ENCODE peak calls at places on chromosomes 7 and 10, in seven cellular contexts. D is fibroblast of lung; Y is hepatocyte; O is CD8-positive, alpha-beta T cell; R is Peyer's patch; N is left ventricle myocardium inferior; T is CD8-positive, alpha-beta memory T cell. J is an unnamed sample. For H3K4me1, the result is how much of the 10 kb centered on the place peaks cover.

GRCh38 chr10:52906046-52906445 is 133.5 kb upstream of the MBL2 start:
- DNase-seq in D (no peak), Y (no peak), O (no peak), R (no peak), N (no peak), T (no peak), J (no peak)

GRCh38 chr10:126387041-126387908 is 1.0 kb downstream of the ADAM12 start:
- DNase-seq in D (peak), Y (peak), O (no peak), R (peak), N (peak), T (peak), J (no peak)

GRCh38 chr7:131692131-131692960 is 135.9 kb upstream of the PODXL start:
- DNase-seq in D (peak), Y (peak), O (no peak), R (peak), N (peak), T (no peak), J (no peak)

GRCh38 chr10:97633921-97634320 is 621 bp upstream of the MORN4 start:
- DNase-seq in D (no peak), Y (no peak), O (no peak), R (no peak), N (no peak), T (peak), J (no peak)

GRCh38 chr7:2388637-2388954 is 14.8 kb upstream of the CHST12 start:
- DNase-seq in D (no peak), Y (no peak), O (no peak), R (no peak), N (no peak), T (no peak), J (no peak)

GRCh38 chr7:18426564-18427226 is 68.9 kb upstream of the HDAC9 start:
- DNase-seq in D (peak), Y (no peak), O (no peak), R (no peak), N (no peak), T (no peak), J (no peak)

GRCh38 chr7:1708640-1709249 is 38.7 kb downstream of the ELFN1 start:
- DNase-seq in D (no peak), Y (no peak), O (no peak), R (peak), N (no peak), T (no peak), J (no peak)

GRCh38 chr10:12875100-12875499 is 126.4 kb downstream of the CCDC3 start:
- DNase-seq in D (peak), Y (peak), O (no peak), R (no peak), N (no peak), T (no peak), J (no peak)

GRCh38 chr10:62860946-62861345 is 44.8 kb upstream of the EGR2 start:
- DNase-seq in D (peak), Y (no peak), O (no peak), R (no peak), N (no peak), T (no peak), J (no peak)

GRCh38 chr7:25968205-25968993 is 183.6 kb upstream of the NFE2L3 start:
- DNase-seq in D (no peak), Y (no peak), O (no peak), R (peak), N (no peak), T (peak), J (no peak)

GRCh38 chr10:133125901-133126300 is 34.1 kb upstream of the KNDC1 start:
- DNase-seq in D (no peak), Y (no peak), O (no peak), R (no peak), N (peak), T (no peak), J (no peak)

GRCh38 chr10:122863796-122864592 is 15.4 kb downstream of the FAM24B start:
- DNase-seq in D (no peak), Y (no peak), O (no peak), R (no peak), N (no peak), T (no peak), J (no peak)

GRCh38 chr10:132630666-132631347 is 93.2 kb downstream of the INPP5A start:
- DNase-seq in D (no peak), Y (no peak), O (no peak), R (peak), N (peak), T (no peak), J (no peak)

GRCh38 chr10:96588060-96588554 is 1.3 kb upstream of the TM9SF3 start:
- DNase-seq in D (no peak), Y (no peak), O (no peak), R (no peak), N (no peak), T (no peak), J (no peak)

GRCh38 chr10:58721781-58722180 is 209.1 kb downstream of the BICC1 start:
- DNase-seq in D (peak), Y (no peak), O (no peak), R (no peak), N (no peak), T (no peak), J (no peak)

GRCh38 chr7:151088856-151089699 is 2.8 kb downstream of the AGAP3 start:
- DNase-seq in D (peak), Y (peak), O (no peak), R (peak), N (peak), T (no peak), J (no peak)

GRCh38 chr10:21732067-21732772 is 198.2 kb downstream of the MLLT10 start:
- DNase-seq in D (peak), Y (peak), O (peak), R (peak), N (peak), T (peak), J (no peak)

GRCh38 chr7:45927724-45928123 is 6.7 kb upstream of the IGFBP3 start:
- DNase-seq in D (no peak), Y (no peak), O (no peak), R (no peak), N (no peak), T (no peak), J (no peak)

GRCh38 chr7:8129323-8129659 is 132.7 kb downstream of the ICA1 start:
- DNase-seq in D (no peak), Y (no peak), O (no peak), R (no peak), N (no peak), T (peak), J (no peak)

GRCh38 chr7:45216181-45216580 is 58.6 kb downstream of the RAMP3 start:
- DNase-seq in D (no peak), Y (no peak), O (no peak), R (no peak), N (no peak), T (no peak), J (no peak)

GRCh38 chr10:87860156-87860795 is 3.1 kb downstream of the KLLN start:
- DNase-seq in D (peak), Y (peak), O (peak), R (peak), N (no peak), T (peak), J (no peak)

GRCh38 chr10:8591619-8592018 is 537.1 kb downstream of the GATA3 start:
- DNase-seq in D (no peak), Y (no peak), O (no peak), R (no peak), N (no peak), T (no peak), J (no peak)

GRCh38 chr7:29552392-29552791 is 11.2 kb upstream of the PRR15 start:
- DNase-seq in D (no peak), Y (no peak), O (no peak), R (no peak), N (no peak), T (no peak), J (no peak)

GRCh38 chr7:1942704-1943294 is 272.7 kb downstream of the ELFN1 start:
- DNase-seq in D (no peak), Y (peak), O (no peak), R (no peak), N (peak), T (no peak), J (no peak)

GRCh38 chr10:529831-530230 is 159.6 kb downstream of the DIP2C start:
- DNase-seq in D (no peak), Y (no peak), O (no peak), R (no peak), N (no peak), T (no peak), J (no peak)

GRCh38 chr10:62817120-62817762 is 1.1 kb upstream of the EGR2 start:
- DNase-seq in D (peak), Y (peak), O (peak), R (peak), N (peak), T (no peak), J (peak)

GRCh38 chr7:100157334-100158228 is 942 bp downstream of the TRAPPC14 start:
- DNase-seq in D (peak), Y (peak), O (no peak), R (peak), N (no peak), T (no peak), J (no peak)

GRCh38 chr7:71868797-71869196 is 543.3 kb downstream of the CALN1 start:
- DNase-seq in D (peak), Y (no peak), O (no peak), R (no peak), N (no peak), T (no peak), J (no peak)

GRCh38 chr7:30027065-30027456 is 559 bp upstream of the FKBP14 start:
- DNase-seq in D (peak), Y (peak), O (peak), R (peak), N (no peak), T (peak), J (peak)

GRCh38 chr10:18240185-18240882 is 100.1 kb downstream of the CACNB2 start:
- DNase-seq in D (no peak), Y (no peak), O (no peak), R (no peak), N (no peak), T (no peak), J (no peak)

GRCh38 chr10:128400564-128400963 is 274.3 kb upstream of the MKI67 start:
- DNase-seq in D (no peak), Y (no peak), O (no peak), R (no peak), N (no peak), T (no peak), J (no peak)

GRCh38 chr10:131963350-131963749 is 18.4 kb downstream of the BNIP3 start:
- DNase-seq in D (no peak), Y (no peak), O (no peak), R (peak), N (no peak), T (no peak), J (no peak)

GRCh38 chr10:86960003-86960862 is 1.8 kb downstream of the SNCG start:
- DNase-seq in D (peak), Y (peak), O (no peak), R (peak), N (peak), T (peak), J (no peak)

GRCh38 chr7:114988755-114989154 is 66.9 kb downstream of the MDFIC start:
- DNase-seq in D (peak), Y (no peak), O (no peak), R (no peak), N (peak), T (no peak), J (no peak)

GRCh38 chr7:66110861-66111260 is 3.8 kb upstream of the CRCP start:
- DNase-seq in D (peak), Y (no peak), O (no peak), R (no peak), N (no peak), T (no peak), J (no peak)

GRCh38 chr7:24831240-24831639 is 74.0 kb upstream of the GSDME start:
- DNase-seq in D (peak), Y (no peak), O (no peak), R (no peak), N (no peak), T (no peak), J (no peak)

GRCh38 chr7:13047061-13047460 is 359.6 kb downstream of the ARL4A start:
- DNase-seq in D (no peak), Y (no peak), O (no peak), R (no peak), N (no peak), T (no peak), J (no peak)

GRCh38 chr7:80635998-80636397 is 2.4 kb upstream of the CD36 start:
- DNase-seq in D (no peak), Y (no peak), O (no peak), R (no peak), N (no peak), T (no peak), J (no peak)
- H3K4me1 ChIP-seq in D (under half), Y (under half), O (under half), R (under half), N (half or more), T (under half), J (under half)

GRCh38 chr10:77530011-77530410 is 107.6 kb downstream of the KCNMA1 start:
- DNase-seq in D (no peak), Y (no peak), O (no peak), R (no peak), N (no peak), T (no peak), J (no peak)

GRCh38 chr10:77526861-77527617 is 110.6 kb downstream of the KCNMA1 start:
- DNase-seq in D (no peak), Y (no peak), O (no peak), R (no peak), N (no peak), T (no peak), J (no peak)

GRCh38 chr10:77524300-77524711 is 113.3 kb downstream of the KCNMA1 start:
- DNase-seq in D (peak), Y (no peak), O (no peak), R (no peak), N (no peak), T (no peak), J (no peak)

GRCh38 chr10:77529050-77529576 is 108.5 kb downstream of the KCNMA1 start:
- DNase-seq in D (no peak), Y (no peak), O (no peak), R (no peak), N (no peak), T (no peak), J (no peak)

DNA sequence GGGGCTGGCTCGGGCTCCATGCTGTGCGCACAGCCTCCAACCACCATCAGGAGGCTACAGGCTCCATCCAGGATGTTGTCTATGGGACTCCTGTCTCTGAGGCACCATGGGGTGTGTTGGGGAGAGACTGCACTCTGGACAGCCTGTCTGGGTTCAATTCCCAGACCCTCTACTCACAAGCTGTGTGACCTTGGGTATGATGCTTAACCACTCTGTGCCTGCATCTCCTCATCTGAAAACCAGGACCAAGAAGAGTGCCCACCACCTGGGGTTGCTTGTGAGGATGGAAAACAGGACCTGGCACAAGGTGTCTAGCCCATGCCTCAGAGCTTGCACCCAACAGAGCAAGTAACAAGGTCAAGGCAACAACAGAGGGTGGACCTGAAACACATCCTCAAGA is 109.8 kb downstream of the KCNMA1 start:
- DNase-seq in D (no peak), Y (no peak), O (no peak), R (no peak), N (no peak), T (no peak), J (no peak)
- H3K4me1 ChIP-seq in D (under half), Y (under half), O (under half), R (under half), N (under half), T (under half), J (under half)

GRCh38 chr7:134639683-134640279 is 6.9 kb upstream of the BPGM start:
- DNase-seq in D (no peak), Y (no peak), O (no peak), R (no peak), N (no peak), T (no peak), J (no peak)

GRCh38 chr7:134645478-134645877 is 1.2 kb upstream of the BPGM start:
- DNase-seq in D (no peak), Y (no peak), O (no peak), R (no peak), N (no peak), T (no peak), J (no peak)

GRCh38 chr7:134645935-134646334 is 718 bp upstream of the BPGM start:
- DNase-seq in D (peak), Y (peak), O (peak), R (no peak), N (no peak), T (peak), J (no peak)

GRCh38 chr7:134640842-134641715 is 5.6 kb upstream of the BPGM start:
- DNase-seq in D (no peak), Y (no peak), O (no peak), R (no peak), N (no peak), T (peak), J (no peak)

DNA sequence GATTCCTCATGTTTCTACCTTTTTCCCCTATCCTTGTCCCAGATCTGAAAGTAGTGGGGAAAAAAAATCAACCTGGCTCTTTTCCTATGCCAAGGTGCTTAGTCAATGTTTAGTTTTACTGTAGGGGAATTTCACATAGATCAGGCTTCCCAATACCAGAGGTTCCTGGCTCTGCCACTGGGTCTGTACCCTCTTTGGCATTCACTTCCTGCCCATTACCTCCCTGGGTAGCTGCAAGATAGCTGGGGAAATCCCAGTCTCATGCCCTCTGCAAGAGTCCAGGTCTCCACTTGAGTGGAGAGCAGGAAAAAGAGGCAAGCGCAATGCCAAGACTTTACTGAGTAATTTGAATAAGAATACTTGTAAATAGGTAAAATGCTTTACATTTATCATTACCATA is 3.5 kb upstream of the BPGM start:
- DNase-seq in D (no peak), Y (no peak), O (no peak), R (no peak), N (no peak), T (no peak), J (no peak)
- H3K4me1 ChIP-seq in D (under half), Y (under half), O (under half), R (under half), N (under half), T (under half), J (under half)

GRCh38 chr10:44891721-44892120 is 19.4 kb upstream of the TMEM72 start:
- DNase-seq in D (no peak), Y (no peak), O (no peak), R (no peak), N (no peak), T (no peak), J (no peak)
- H3K4me1 ChIP-seq in D (under half), Y (under half), O (under half), R (under half), N (under half), T (under half), J (under half)

GRCh38 chr10:60388116-60388515 is 1.6 kb downstream of the ANK3 start:
- DNase-seq in D (no peak), Y (no peak), O (no peak), R (no peak), N (no peak), T (no peak), J (no peak)
- H3K4me1 ChIP-seq in D (under half), Y (under half), O (under half), R (under half), N (under half), T (under half), J (under half)

DNA sequence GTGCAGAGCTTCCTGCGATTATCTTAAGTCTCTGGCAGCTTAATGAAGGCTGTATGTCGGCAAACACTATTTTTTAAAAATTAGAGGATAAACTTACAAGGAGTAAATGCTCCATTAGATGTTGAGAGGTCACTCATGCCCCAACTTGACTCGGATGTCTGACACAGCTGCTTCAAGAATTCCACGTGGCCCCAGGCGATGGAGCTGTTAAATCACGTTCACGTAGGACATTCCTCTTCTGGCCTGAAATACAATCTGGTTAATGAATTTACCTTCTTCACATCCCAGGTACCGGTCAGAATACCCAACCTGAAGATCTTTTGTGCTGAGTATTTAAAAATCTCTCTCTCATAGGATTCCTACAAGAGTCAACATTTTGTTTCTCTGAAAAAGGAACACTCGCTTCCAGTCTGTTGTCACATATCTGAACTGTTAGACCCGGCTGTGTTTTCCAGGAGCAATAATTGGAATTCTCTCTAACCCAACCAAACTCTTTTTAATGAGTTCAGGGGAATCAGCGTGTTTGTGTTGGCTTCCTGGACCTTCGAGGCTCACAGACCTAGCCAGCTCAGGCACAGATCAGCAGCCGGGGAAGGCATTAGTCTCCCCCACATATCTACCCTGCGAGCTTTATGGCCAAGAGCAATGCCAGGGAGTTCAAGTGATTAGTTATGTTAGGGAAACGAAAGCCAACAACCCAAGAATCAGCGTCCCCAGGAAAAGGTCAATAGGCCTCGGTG is 285.0 kb downstream of the FGFR2 start:
- DNase-seq in D (no peak), Y (no peak), O (no peak), R (no peak), N (no peak), T (no peak), J (no peak)
- H3K4me1 ChIP-seq in D (under half), Y (under half), O (under half), R (under half), N (under half), T (under half), J (under half)

DNA sequence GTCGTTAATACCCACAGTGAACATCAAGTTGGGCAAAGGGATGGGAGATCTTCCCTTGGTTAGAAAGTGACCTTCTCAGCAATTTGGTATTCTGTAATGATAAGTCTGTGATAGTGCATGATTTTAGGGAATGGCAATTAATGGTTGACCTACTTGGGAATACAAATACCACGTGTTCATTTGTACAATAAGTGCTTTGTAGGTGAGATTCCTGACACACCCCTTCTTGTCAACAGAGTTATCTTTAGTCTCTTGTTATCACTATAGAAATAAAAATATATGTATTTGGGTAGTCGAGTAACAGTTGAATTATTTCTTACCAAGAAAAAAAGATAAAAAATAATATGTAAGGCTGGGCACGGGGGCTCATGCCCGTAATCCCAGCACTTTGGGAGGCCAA is 4.8 kb downstream of the SEC23IP start:
- DNase-seq in D (no peak), Y (peak), O (no peak), R (no peak), N (no peak), T (no peak), J (no peak)
- H3K4me1 ChIP-seq in D (under half), Y (under half), O (under half), R (under half), N (half or more), T (under half), J (under half)

J was measured in effector memory CD4-positive, alpha-beta T cell.